ENCODE peak calls at places on chromosome 20, in six cellular contexts. R, Z, A, O, I and Y are unnamed samples.

GRCh38 chr20:61569836-61570235 is 317.8 kb downstream of the CDH4 start:
- DNase-seq in R (no peak), Z (no peak), A (no peak), O (no peak), I (no peak), Y (peak; percentile 55)

GRCh38 chr20:25353754-25354705 is 36.6 kb downstream of the ABHD12 start:
- DNase-seq in R (no peak), Z (no peak), A (no peak), O (no peak), I (no peak), Y (no peak)

GRCh38 chr20:25315418-25316210 is 67.7 kb downstream of the PYGB start:
- DNase-seq in R (peak; percentile 44), Z (no peak), A (peak; percentile 61), O (no peak), I (no peak), Y (no peak)

GRCh38 chr20:63578224-63579016 is 4.4 kb upstream of the HELZ2 start:
- DNase-seq in R (no peak), Z (no peak), A (no peak), O (no peak), I (no peak), Y (no peak)

GRCh38 chr20:49104365-49104648 is 58.2 kb downstream of the CSE1L start:
- DNase-seq in R (no peak), Z (no peak), A (no peak), O (no peak), I (no peak), Y (peak; percentile 20)

GRCh38 chr20:35978041-35978513 is 9.7 kb downstream of the CNBD2 start:
- DNase-seq in R (no peak), Z (no peak), A (peak; percentile 37), O (no peak), I (no peak), Y (no peak)

GRCh38 chr20:15205023-15205422 is 867.6 kb upstream of the FLRT3 start:
- DNase-seq in R (no peak), Z (no peak), A (no peak), O (no peak), I (no peak), Y (no peak)

GRCh38 chr20:63708301-63709148 is 686 bp downstream of the ZGPAT start:
- DNase-seq in R (no peak), Z (peak; percentile 12), A (no peak), O (no peak), I (no peak), Y (no peak)

GRCh38 chr20:8790442-8791074 is 278.3 kb upstream of the PLCB4 start:
- DNase-seq in R (peak; percentile 66), Z (peak; percentile 50), A (peak; percentile 74), O (peak; percentile 43), I (peak; percentile 25), Y (peak; percentile 39)

GRCh38 chr20:18533491-18533890 is 25.8 kb downstream of the SEC23B start:
- DNase-seq in R (no peak), Z (no peak), A (no peak), O (no peak), I (no peak), Y (no peak)

GRCh38 chr20:52959125-52959524 is 13.0 kb upstream of the TSHZ2 start:
- DNase-seq in R (no peak), Z (peak; percentile 78), A (no peak), O (peak; percentile 15), I (no peak), Y (peak; percentile 48)

GRCh38 chr20:47281376-47281775 is 75.1 kb downstream of the ZMYND8 start:
- DNase-seq in R (peak; percentile 28), Z (no peak), A (no peak), O (no peak), I (no peak), Y (no peak)

GRCh38 chr20:56429496-56429895 is 17.4 kb downstream of the CASS4 start:
- DNase-seq in R (no peak), Z (no peak), A (peak; percentile 68), O (no peak), I (no peak), Y (no peak)

GRCh38 chr20:46348972-46349741 is 40.9 kb upstream of the CDH22 start:
- DNase-seq in R (peak; percentile 72), Z (peak; percentile 90), A (peak; percentile 59), O (peak; percentile 74), I (no peak), Y (peak; percentile 82)

GRCh38 chr20:7379621-7380220 is 560.5 kb downstream of the HAO1 start:
- DNase-seq in R (no peak), Z (no peak), A (no peak), O (no peak), I (no peak), Y (no peak)

GRCh38 chr20:626579-626978 is 16.5 kb upstream of the TCF15 start:
- DNase-seq in R (no peak), Z (no peak), A (no peak), O (no peak), I (no peak), Y (no peak)

GRCh38 chr20:17465236-17465635 is 65.9 kb downstream of the BFSP1 start:
- DNase-seq in R (no peak), Z (no peak), A (no peak), O (no peak), I (no peak), Y (no peak)

GRCh38 chr20:10611357-10611756 is 62.4 kb downstream of the JAG1 start:
- DNase-seq in R (no peak), Z (peak; percentile 38), A (peak; percentile 86), O (no peak), I (no peak), Y (peak; percentile 49)

GRCh38 chr20:39216195-39216594 is 254.1 kb downstream of the DHX35 start:
- DNase-seq in R (no peak), Z (no peak), A (no peak), O (no peak), I (no peak), Y (no peak)

GRCh38 chr20:17803765-17804164 is 104.0 kb downstream of the BANF2 start:
- DNase-seq in R (no peak), Z (no peak), A (no peak), O (no peak), I (no peak), Y (no peak)

GRCh38 chr20:63081831-63082230 is 75.1 kb upstream of the BHLHE23 start:
- DNase-seq in R (no peak), Z (no peak), A (no peak), O (no peak), I (no peak), Y (no peak)

GRCh38 chr20:4012631-4013030 is 2.7 kb downstream of the RNF24 start:
- DNase-seq in R (no peak), Z (no peak), A (peak; percentile 84), O (no peak), I (no peak), Y (no peak)

DNA sequence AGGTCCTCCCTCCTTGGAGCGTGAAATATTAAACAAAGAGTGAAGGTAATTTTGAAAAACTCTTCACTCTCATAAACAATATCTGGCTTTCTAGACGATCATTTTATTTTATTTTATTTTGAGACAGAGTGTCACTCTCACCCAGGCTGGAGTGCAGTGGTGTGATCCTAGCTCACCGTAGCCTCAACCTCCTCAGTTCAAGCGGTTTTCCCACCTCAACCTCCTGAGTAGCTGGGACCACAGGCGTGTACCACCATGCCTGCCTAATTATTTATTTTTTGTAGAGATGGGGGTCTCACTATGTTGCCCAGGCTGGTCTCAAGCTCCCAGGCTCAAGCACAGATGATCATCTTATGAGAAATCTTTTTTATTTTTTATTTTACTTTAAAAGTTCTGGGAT is 16.4 kb downstream of the ZNF831 start:
- DNase-seq in R (no peak), Z (no peak), A (no peak), O (no peak), I (no peak), Y (no peak)
- TF ChIP-seq CTCF in R (no peak), Z (no peak), A (no peak), O (no peak), I (no peak), Y (no peak)

GRCh38 chr20:22810030-22810429 is 225.1 kb upstream of the SSTR4 start:
- DNase-seq in R (no peak), Z (no peak), A (no peak), O (no peak), I (no peak), Y (no peak)

GRCh38 chr20:22807045-22807444 is 222.7 kb upstream of the FOXA2 start:
- DNase-seq in R (no peak), Z (no peak), A (no peak), O (no peak), I (no peak), Y (no peak)

GRCh38 chr20:22810626-22811559 is 224.2 kb upstream of the SSTR4 start:
- DNase-seq in R (no peak), Z (no peak), A (no peak), O (no peak), I (no peak), Y (no peak)

GRCh38 chr20:22807646-22808045 is 223.3 kb upstream of the FOXA2 start:
- DNase-seq in R (no peak), Z (peak; percentile 8), A (no peak), O (no peak), I (no peak), Y (no peak)

GRCh38 chr20:22808628-22809027 is 224.3 kb upstream of the FOXA2 start:
- DNase-seq in R (no peak), Z (no peak), A (no peak), O (no peak), I (no peak), Y (no peak)
- TF ChIP-seq CTCF in R (no peak), Z (no peak), A (no peak), O (no peak), I (no peak), Y (no peak)

GRCh38 chr20:43514062-43514971 is 6.8 kb downstream of the L3MBTL1 start:
- DNase-seq in R (peak; percentile 99), Z (peak; percentile 96), A (peak; percentile 99), O (peak; percentile 94), I (peak; percentile 85), Y (peak; percentile 97)
- TF ChIP-seq CTCF in R (peak; percentile 33), Z (peak; percentile 39), A (peak; percentile 40), O (peak; percentile 45), I (peak; percentile 44), Y (no peak)

DNA sequence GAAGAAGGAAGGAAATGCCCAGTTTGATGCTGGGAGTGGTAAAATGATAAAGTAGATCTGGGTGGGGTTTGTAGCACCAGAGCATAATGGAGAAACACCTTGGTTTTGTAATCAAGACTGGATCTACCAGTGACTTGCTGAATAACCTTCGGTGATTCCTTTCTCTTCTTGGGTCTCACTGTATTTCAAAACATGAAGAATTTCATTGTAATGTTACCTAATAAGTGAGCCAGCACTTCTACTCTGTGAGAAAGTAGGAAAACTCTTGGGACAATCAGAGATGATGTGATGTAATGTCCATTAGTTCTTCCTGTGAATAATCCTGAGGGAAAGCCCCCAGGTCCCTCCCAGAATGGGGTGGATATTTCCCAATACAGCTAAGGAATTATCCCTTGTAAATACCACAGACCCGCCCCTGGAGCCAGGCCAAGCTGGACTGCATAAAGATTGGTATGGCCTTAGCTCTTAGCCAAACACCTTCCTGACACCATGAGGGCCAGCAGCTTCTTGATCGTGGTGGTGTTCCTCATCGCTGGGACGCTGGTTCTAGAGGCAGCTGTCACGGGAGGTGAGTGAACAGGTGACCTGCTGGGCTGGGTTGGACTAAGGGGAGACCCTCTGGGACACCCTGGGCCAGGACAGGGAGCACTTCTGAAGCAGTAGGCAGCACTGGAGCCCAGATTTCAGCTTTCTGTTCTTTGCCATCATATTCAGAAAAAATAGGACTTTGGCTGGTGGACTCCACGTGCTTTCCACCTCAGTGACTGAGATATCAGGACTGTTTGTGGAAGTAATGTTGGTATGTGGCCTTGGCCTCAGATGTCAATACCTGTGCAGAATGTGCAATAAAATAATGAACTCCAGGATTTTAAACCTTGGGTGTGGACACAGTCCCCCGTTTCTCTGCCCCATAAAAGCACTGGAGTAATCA is at the start of gene PI3:
- DNase-seq in R (no peak), Z (no peak), A (no peak), O (no peak), I (peak; percentile 91), Y (no peak)
- TF ChIP-seq CTCF in R (no peak), Z (no peak), A (no peak), O (no peak), I (no peak), Y (no peak)